ENCODE peak calls at places on chromosomes 12 and 14, in four cellular contexts. One of them, this sample, is unnamed. For H3K9me3 and H3K4me1, the result is how much of the 10 kb centered on the place peaks cover.

GRCh38 chr12:48889679-48890078 is 24.0 kb upstream of the RND1 start:
- DNase-seq in transverse colon: no peak
- DNase-seq in HepG2: no peak
- DNase-seq in cardiac muscle cell: no peak
- DNase-seq in this sample: no peak

GRCh38 chr14:52033131-52033642 is 35.7 kb downstream of the NID2 start:
- DNase-seq in transverse colon: no peak
- DNase-seq in HepG2: no peak
- DNase-seq in cardiac muscle cell: no peak
- DNase-seq in this sample: no peak

GRCh38 chr14:96303981-96304380 is 48.0 kb downstream of the BDKRB1 start:
- DNase-seq in transverse colon: no peak
- DNase-seq in HepG2: no peak
- DNase-seq in cardiac muscle cell: no peak
- DNase-seq in this sample: no peak

GRCh38 chr12:124917135-124917840 is 2.8 kb upstream of the UBC start:
- DNase-seq in transverse colon: peak
- DNase-seq in HepG2: peak
- DNase-seq in cardiac muscle cell: peak
- DNase-seq in this sample: peak

GRCh38 chr14:71701990-71702389 is 230.2 kb upstream of the RGS6 start:
- DNase-seq in transverse colon: no peak
- DNase-seq in HepG2: no peak
- DNase-seq in cardiac muscle cell: no peak
- DNase-seq in this sample: no peak

GRCh38 chr14:89013098-89013504 is 188.7 kb downstream of the TTC8 start:
- DNase-seq in transverse colon: peak
- DNase-seq in HepG2: peak
- DNase-seq in cardiac muscle cell: peak
- DNase-seq in this sample: no peak

GRCh38 chr12:128928361-128928760 is 75.1 kb downstream of the GLT1D1 start:
- DNase-seq in transverse colon: no peak
- DNase-seq in HepG2: no peak
- DNase-seq in cardiac muscle cell: no peak
- DNase-seq in this sample: no peak

GRCh38 chr14:83478741-83479140 is 1945.1 kb upstream of the SEL1L start:
- DNase-seq in transverse colon: no peak
- DNase-seq in HepG2: no peak
- DNase-seq in cardiac muscle cell: no peak
- DNase-seq in this sample: no peak

GRCh38 chr12:111034911-111035577 is 114.7 kb upstream of the MYL2 start:
- DNase-seq in transverse colon: no peak
- DNase-seq in HepG2: no peak
- DNase-seq in cardiac muscle cell: peak
- DNase-seq in this sample: no peak

GRCh38 chr12:84502907-84503787 is 409.5 kb downstream of the SLC6A15 start:
- DNase-seq in transverse colon: peak
- DNase-seq in HepG2: peak
- DNase-seq in cardiac muscle cell: peak
- DNase-seq in this sample: no peak

GRCh38 chr12:90112668-90113067 is 404.0 kb upstream of the ATP2B1 start:
- DNase-seq in transverse colon: no peak
- DNase-seq in HepG2: no peak
- DNase-seq in cardiac muscle cell: no peak
- DNase-seq in this sample: no peak

GRCh38 chr12:93789767-93790166 is 112.6 kb downstream of the CRADD start:
- DNase-seq in transverse colon: no peak
- DNase-seq in HepG2: no peak
- DNase-seq in cardiac muscle cell: no peak
- DNase-seq in this sample: no peak

GRCh38 chr14:94036328-94037167 is 10.4 kb downstream of the OTUB2 start:
- DNase-seq in transverse colon: peak
- DNase-seq in HepG2: peak
- DNase-seq in cardiac muscle cell: peak
- DNase-seq in this sample: peak

GRCh38 chr12:109934026-109934425 is 34.0 kb downstream of the TCHP start:
- DNase-seq in transverse colon: no peak
- DNase-seq in HepG2: no peak
- DNase-seq in cardiac muscle cell: no peak
- DNase-seq in this sample: no peak

GRCh38 chr14:24331731-24332093 is 3.2 kb downstream of the ADCY4 start:
- DNase-seq in transverse colon: no peak
- DNase-seq in HepG2: no peak
- DNase-seq in cardiac muscle cell: no peak
- DNase-seq in this sample: no peak

GRCh38 chr14:77009014-77009413 is 19.5 kb downstream of the IRF2BPL start:
- DNase-seq in transverse colon: no peak
- DNase-seq in HepG2: no peak
- DNase-seq in cardiac muscle cell: no peak
- DNase-seq in this sample: no peak

GRCh38 chr14:104925941-104926609 is 1.4 kb downstream of the PLD4 start:
- DNase-seq in transverse colon: no peak
- DNase-seq in HepG2: no peak
- DNase-seq in cardiac muscle cell: no peak
- DNase-seq in this sample: no peak

GRCh38 chr12:16330554-16330953 is 16.9 kb upstream of the MGST1 start:
- DNase-seq in transverse colon: no peak
- DNase-seq in HepG2: no peak
- DNase-seq in cardiac muscle cell: no peak
- DNase-seq in this sample: no peak

GRCh38 chr14:36646664-36647416 is 14.8 kb upstream of the PAX9 start:
- DNase-seq in transverse colon: no peak
- DNase-seq in HepG2: no peak
- DNase-seq in cardiac muscle cell: no peak
- DNase-seq in this sample: no peak

GRCh38 chr12:19688489-19688888 is 249.2 kb downstream of the AEBP2 start:
- DNase-seq in transverse colon: no peak
- DNase-seq in HepG2: no peak
- DNase-seq in cardiac muscle cell: no peak
- DNase-seq in this sample: no peak

GRCh38 chr12:121154793-121155375 is 22.2 kb downstream of the P2RX7 start:
- DNase-seq in transverse colon: no peak
- DNase-seq in HepG2: no peak
- DNase-seq in cardiac muscle cell: no peak
- DNase-seq in this sample: no peak

GRCh38 chr12:79451988-79452387 is 238.8 kb downstream of the PAWR start:
- DNase-seq in transverse colon: peak
- DNase-seq in HepG2: peak
- DNase-seq in cardiac muscle cell: no peak
- DNase-seq in this sample: peak

GRCh38 chr14:61712137-61712536 is 16.8 kb downstream of the HIF1A start:
- DNase-seq in transverse colon: no peak
- DNase-seq in HepG2: no peak
- DNase-seq in cardiac muscle cell: no peak
- DNase-seq in this sample: no peak

GRCh38 chr12:65004270-65004669 is 116.8 kb downstream of the WIF1 start:
- DNase-seq in transverse colon: no peak
- DNase-seq in HepG2: no peak
- DNase-seq in cardiac muscle cell: no peak
- DNase-seq in this sample: no peak

GRCh38 chr12:121128908-121129704 is 3.6 kb upstream of the P2RX7 start:
- DNase-seq in transverse colon: peak
- DNase-seq in HepG2: peak
- DNase-seq in cardiac muscle cell: no peak
- DNase-seq in this sample: peak

GRCh38 chr14:87000071-87000470 is 992.9 kb downstream of the GALC start:
- DNase-seq in transverse colon: no peak
- DNase-seq in HepG2: no peak
- DNase-seq in cardiac muscle cell: no peak
- DNase-seq in this sample: no peak

GRCh38 chr12:89690925-89691324 is 17.7 kb downstream of the ATP2B1 start:
- DNase-seq in transverse colon: no peak
- DNase-seq in HepG2: no peak
- DNase-seq in cardiac muscle cell: no peak
- DNase-seq in this sample: no peak

GRCh38 chr14:95023115-95023514 is 134.2 kb downstream of the DICER1 start:
- DNase-seq in transverse colon: no peak
- DNase-seq in HepG2: no peak
- DNase-seq in cardiac muscle cell: no peak
- DNase-seq in this sample: no peak

GRCh38 chr14:62373889-62374394 is 611.7 kb downstream of the SNAPC1 start:
- DNase-seq in transverse colon: no peak
- DNase-seq in HepG2: no peak
- DNase-seq in cardiac muscle cell: no peak
- DNase-seq in this sample: no peak

GRCh38 chr14:104103061-104104005 is 17.8 kb downstream of the ASPG start:
- DNase-seq in transverse colon: peak
- DNase-seq in HepG2: no peak
- DNase-seq in cardiac muscle cell: no peak
- DNase-seq in this sample: peak

GRCh38 chr14:65214741-65215140 is 112.4 kb upstream of the MAX start:
- DNase-seq in transverse colon: peak
- DNase-seq in HepG2: no peak
- DNase-seq in cardiac muscle cell: peak
- DNase-seq in this sample: no peak

GRCh38 chr14:106508216-106508615 is 981.8 kb downstream of the TMEM121 start:
- DNase-seq in transverse colon: no peak
- DNase-seq in HepG2: no peak
- DNase-seq in cardiac muscle cell: no peak
- DNase-seq in this sample: no peak
- H3K9me3 ChIP-seq in transverse colon: under half
- H3K9me3 ChIP-seq in HepG2: under half
- H3K9me3 ChIP-seq in cardiac muscle cell: under half
- H3K9me3 ChIP-seq in this sample: under half

GRCh38 chr12:104317538-104318210 is 14.1 kb downstream of the EID3 start:
- DNase-seq in transverse colon: no peak
- DNase-seq in HepG2: no peak
- DNase-seq in cardiac muscle cell: no peak
- DNase-seq in this sample: no peak

GRCh38 chr12:104321949-104322348 is 18.4 kb downstream of the EID3 start:
- DNase-seq in transverse colon: no peak
- DNase-seq in HepG2: no peak
- DNase-seq in cardiac muscle cell: no peak
- DNase-seq in this sample: no peak

GRCh38 chr12:104319918-104320626 is 16.5 kb downstream of the EID3 start:
- DNase-seq in transverse colon: no peak
- DNase-seq in HepG2: no peak
- DNase-seq in cardiac muscle cell: no peak
- DNase-seq in this sample: no peak

GRCh38 chr12:104319028-104319427 is 15.5 kb downstream of the EID3 start:
- DNase-seq in transverse colon: no peak
- DNase-seq in HepG2: no peak
- DNase-seq in cardiac muscle cell: no peak
- DNase-seq in this sample: no peak

GRCh38 chr12:104320627-104321024 is 17.1 kb downstream of the EID3 start:
- DNase-seq in transverse colon: no peak
- DNase-seq in HepG2: no peak
- DNase-seq in cardiac muscle cell: no peak
- DNase-seq in this sample: no peak
- H3K4me1 ChIP-seq in transverse colon: under half
- H3K4me1 ChIP-seq in HepG2: under half
- H3K4me1 ChIP-seq in cardiac muscle cell: under half
- H3K4me1 ChIP-seq in this sample: under half

DNA sequence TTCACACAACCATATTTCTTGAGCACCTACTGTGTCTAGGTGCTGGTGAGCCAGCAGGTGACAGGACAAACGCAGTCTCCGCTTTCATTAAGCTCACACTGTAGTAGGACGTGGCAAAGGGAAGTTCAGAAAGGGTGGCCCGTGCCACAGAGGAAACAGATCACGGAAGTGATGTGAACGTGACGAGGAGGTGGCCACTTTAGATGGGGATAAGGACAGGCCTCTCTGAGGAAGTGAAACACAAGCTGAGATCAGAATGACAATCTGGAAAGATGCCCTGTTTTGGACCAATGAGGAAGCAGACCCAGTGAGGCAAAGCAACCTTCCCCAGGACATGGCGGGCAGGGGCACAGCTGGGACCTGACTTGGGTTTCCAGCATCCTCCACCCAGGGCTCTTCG is 127.4 kb upstream of the PRMT8 start:
- DNase-seq in transverse colon: peak
- DNase-seq in HepG2: no peak
- DNase-seq in cardiac muscle cell: no peak
- DNase-seq in this sample: no peak
- H3K27ac ChIP-seq in transverse colon: no peak
- H3K27ac ChIP-seq in HepG2: no peak
- H3K27ac ChIP-seq in cardiac muscle cell: no peak
- H3K27ac ChIP-seq in this sample: no peak

GRCh38 chr12:72876092-72876491 is 603.9 kb downstream of the TRHDE start:
- DNase-seq in transverse colon: no peak
- DNase-seq in HepG2: no peak
- DNase-seq in cardiac muscle cell: no peak
- DNase-seq in this sample: no peak

GRCh38 chr12:72869025-72869424 is 596.9 kb downstream of the TRHDE start:
- DNase-seq in transverse colon: no peak
- DNase-seq in HepG2: no peak
- DNase-seq in cardiac muscle cell: no peak
- DNase-seq in this sample: no peak

GRCh38 chr12:72872986-72873385 is 600.8 kb downstream of the TRHDE start:
- DNase-seq in transverse colon: no peak
- DNase-seq in HepG2: no peak
- DNase-seq in cardiac muscle cell: no peak
- DNase-seq in this sample: no peak

DNA sequence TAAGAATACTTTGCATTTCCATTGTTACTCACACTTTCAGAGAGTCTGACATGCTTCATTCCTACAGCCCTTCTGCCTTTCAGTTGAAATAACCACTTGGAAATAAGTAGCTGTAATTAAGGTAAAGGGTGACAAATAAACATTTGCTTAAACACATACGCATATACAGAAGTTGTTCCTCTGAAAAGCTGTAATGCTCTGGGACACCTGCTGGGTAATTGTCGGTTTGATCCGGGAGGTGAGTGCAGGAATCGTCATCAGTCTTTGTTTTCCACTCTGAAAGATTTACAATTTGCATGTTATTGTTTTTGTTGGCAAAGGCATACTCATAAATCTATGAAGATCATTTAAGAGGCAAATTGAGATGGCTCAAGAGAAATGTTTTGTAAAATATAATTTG is 600.3 kb downstream of the TRHDE start:
- DNase-seq in transverse colon: no peak
- DNase-seq in HepG2: no peak
- DNase-seq in cardiac muscle cell: no peak
- DNase-seq in this sample: no peak
- H3K9me3 ChIP-seq in transverse colon: under half
- H3K9me3 ChIP-seq in HepG2: under half
- H3K9me3 ChIP-seq in cardiac muscle cell: under half
- H3K9me3 ChIP-seq in this sample: under half

DNA sequence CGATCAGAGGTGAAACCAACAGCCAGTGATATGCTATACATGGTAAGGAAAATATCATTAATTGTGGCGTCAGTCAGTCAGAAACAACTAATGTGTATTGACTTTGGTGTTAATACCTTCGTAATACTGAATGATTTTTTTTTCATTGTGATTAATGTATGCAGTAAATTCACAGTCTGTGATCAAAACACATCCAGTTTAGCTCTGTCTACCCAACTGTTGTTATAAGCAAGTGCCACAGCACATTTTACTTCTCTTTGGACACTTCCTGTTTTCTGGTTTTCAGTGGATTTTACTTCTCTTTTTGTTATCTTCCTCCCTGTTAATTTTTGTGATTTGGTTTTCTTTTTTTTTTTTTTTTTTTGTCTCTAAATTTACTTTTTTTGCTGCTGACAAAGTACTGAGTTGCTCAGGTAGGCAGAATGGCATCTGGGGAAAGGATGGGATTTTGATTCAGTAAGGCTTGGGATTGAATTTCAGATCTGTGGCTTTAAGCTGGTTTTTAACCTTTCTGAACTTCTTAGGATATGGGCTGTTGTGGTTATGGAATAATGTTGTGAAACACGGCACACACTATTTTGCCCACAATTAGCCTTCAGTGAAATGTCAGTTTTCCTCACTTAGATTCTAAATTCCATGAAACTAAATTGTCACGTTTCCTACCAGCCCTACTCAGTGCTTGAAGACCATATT is 604 bp downstream of the GLIPR1 start:
- DNase-seq in transverse colon: no peak
- DNase-seq in HepG2: no peak
- DNase-seq in cardiac muscle cell: no peak
- DNase-seq in this sample: no peak
- H3K4me1 ChIP-seq in transverse colon: under half
- H3K4me1 ChIP-seq in HepG2: under half
- H3K4me1 ChIP-seq in cardiac muscle cell: under half
- H3K4me1 ChIP-seq in this sample: under half